ENCODE peak calls at places on chromosomes 3 and 15, in five cellular contexts. One of them, this sample, is unnamed.

GRCh38 chr3:112774293-112774926 is 72.3 kb downstream of the CD200R1L start:
- DNase-seq in GM12891: no peak
- DNase-seq in mesothelial cell of epicardium: no peak
- DNase-seq in T-helper 2 cell: peak; percentile 58
- DNase-seq in IMR-90: peak; percentile 90
- DNase-seq in this sample: no peak

GRCh38 chr15:39595621-39596221 is 14.8 kb downstream of the THBS1 start:
- DNase-seq in GM12891: no peak
- DNase-seq in IMR-90: peak; percentile 43
- DNase-seq in T-helper 2 cell: no peak
- DNase-seq in mesothelial cell of epicardium: no peak
- DNase-seq in this sample: no peak

GRCh38 chr15:89409184-89409992 is 74.8 kb upstream of the POLG start:
- DNase-seq in mesothelial cell of epicardium: no peak
- DNase-seq in GM12891: no peak
- DNase-seq in IMR-90: no peak
- DNase-seq in T-helper 2 cell: peak; percentile 33
- DNase-seq in this sample: no peak

GRCh38 chr3:116569611-116570010 is 124.3 kb upstream of the LSAMP start:
- DNase-seq in GM12891: no peak
- DNase-seq in mesothelial cell of epicardium: no peak
- DNase-seq in IMR-90: peak; percentile 53
- DNase-seq in T-helper 2 cell: no peak
- DNase-seq in this sample: no peak

GRCh38 chr3:126114406-126115386 is 30.8 kb upstream of the SLC41A3 start:
- DNase-seq in T-helper 2 cell: no peak
- DNase-seq in mesothelial cell of epicardium: no peak
- DNase-seq in GM12891: no peak
- DNase-seq in IMR-90: no peak
- DNase-seq in this sample: peak; percentile 20

GRCh38 chr15:48939686-48940085 is 24.0 kb downstream of the SHC4 start:
- DNase-seq in mesothelial cell of epicardium: no peak
- DNase-seq in GM12891: no peak
- DNase-seq in IMR-90: peak; percentile 99
- DNase-seq in T-helper 2 cell: no peak
- DNase-seq in this sample: no peak

GRCh38 chr15:39786444-39787056 is 3.9 kb upstream of the FSIP1 start:
- DNase-seq in IMR-90: peak; percentile 75
- DNase-seq in T-helper 2 cell: peak; percentile 65
- DNase-seq in GM12891: no peak
- DNase-seq in mesothelial cell of epicardium: no peak
- DNase-seq in this sample: no peak

GRCh38 chr3:62164746-62165145 is 208.6 kb downstream of the FEZF2 start:
- DNase-seq in GM12891: no peak
- DNase-seq in mesothelial cell of epicardium: no peak
- DNase-seq in T-helper 2 cell: no peak
- DNase-seq in IMR-90: no peak
- DNase-seq in this sample: no peak

GRCh38 chr3:127525373-127525772 is 65.2 kb downstream of the TPRA1 start:
- DNase-seq in IMR-90: peak; percentile 58
- DNase-seq in GM12891: no peak
- DNase-seq in T-helper 2 cell: no peak
- DNase-seq in mesothelial cell of epicardium: no peak
- DNase-seq in this sample: no peak

GRCh38 chr3:197882580-197882979 is 67.4 kb upstream of the RPL35A start:
- DNase-seq in mesothelial cell of epicardium: no peak
- DNase-seq in IMR-90: no peak
- DNase-seq in T-helper 2 cell: no peak
- DNase-seq in GM12891: no peak
- DNase-seq in this sample: no peak

GRCh38 chr3:155102329-155102728 is 22.2 kb downstream of the MME start:
- DNase-seq in T-helper 2 cell: no peak
- DNase-seq in mesothelial cell of epicardium: no peak
- DNase-seq in IMR-90: peak; percentile 62
- DNase-seq in GM12891: no peak
- DNase-seq in this sample: no peak

GRCh38 chr15:90871097-90871715 is 2.8 kb downstream of the FURIN start:
- DNase-seq in IMR-90: no peak
- DNase-seq in GM12891: no peak
- DNase-seq in T-helper 2 cell: peak; percentile 43
- DNase-seq in mesothelial cell of epicardium: peak; percentile 66
- DNase-seq in this sample: no peak

GRCh38 chr3:169285057-169285990 is 378.2 kb downstream of the MECOM start:
- DNase-seq in GM12891: no peak
- DNase-seq in mesothelial cell of epicardium: no peak
- DNase-seq in T-helper 2 cell: no peak
- DNase-seq in IMR-90: no peak
- DNase-seq in this sample: no peak

GRCh38 chr15:85329561-85330421 is 50.6 kb upstream of the AKAP13 start:
- DNase-seq in T-helper 2 cell: peak; percentile 87
- DNase-seq in mesothelial cell of epicardium: no peak
- DNase-seq in IMR-90: peak; percentile 78
- DNase-seq in GM12891: peak; percentile 34
- DNase-seq in this sample: no peak

GRCh38 chr3:129180461-129180860 is 3.2 kb downstream of the CNBP start:
- DNase-seq in mesothelial cell of epicardium: no peak
- DNase-seq in T-helper 2 cell: no peak
- DNase-seq in GM12891: no peak
- DNase-seq in IMR-90: no peak
- DNase-seq in this sample: no peak

GRCh38 chr3:13139471-13140065 is 66.3 kb upstream of the IQSEC1 start:
- DNase-seq in GM12891: no peak
- DNase-seq in T-helper 2 cell: no peak
- DNase-seq in IMR-90: no peak
- DNase-seq in mesothelial cell of epicardium: no peak
- DNase-seq in this sample: no peak

GRCh38 chr3:39548282-39548681 is 80.8 kb downstream of the MOBP start:
- DNase-seq in GM12891: no peak
- DNase-seq in mesothelial cell of epicardium: no peak
- DNase-seq in IMR-90: no peak
- DNase-seq in T-helper 2 cell: no peak
- DNase-seq in this sample: no peak

GRCh38 chr15:80777137-80777536 is 2.0 kb upstream of the CEMIP start:
- DNase-seq in GM12891: no peak
- DNase-seq in IMR-90: peak; percentile 68
- DNase-seq in T-helper 2 cell: no peak
- DNase-seq in mesothelial cell of epicardium: no peak
- DNase-seq in this sample: no peak

GRCh38 chr3:101695779-101696372 is 9.4 kb upstream of the RPL24 start:
- DNase-seq in IMR-90: peak; percentile 53
- DNase-seq in GM12891: no peak
- DNase-seq in mesothelial cell of epicardium: no peak
- DNase-seq in T-helper 2 cell: peak; percentile 60
- DNase-seq in this sample: no peak

This sample was measured in H9.